ENCODE peak calls at places on chromosomes 3 and 15, in six cellular contexts. A, J, O, C, R and I are unnamed samples.

GRCh38 chr3:38003817-38004414 is 13.3 kb downstream of the VILL start:
- DNase-seq in R (no peak), C (no peak), A (no peak), J (no peak), O (no peak), I (no peak)

GRCh38 chr3:64158334-64158733 is 66.9 kb downstream of the PRICKLE2 start:
- DNase-seq in A (no peak), O (no peak), R (no peak), C (no peak), J (no peak), I (no peak)

GRCh38 chr3:66483006-66483928 is 17.6 kb downstream of the LRIG1 start:
- DNase-seq in O (peak; percentile 81), A (no peak), C (peak; percentile 59), J (peak; percentile 81), R (no peak), I (no peak)

GRCh38 chr3:128488995-128489859 is 3.8 kb downstream of the GATA2 start:
- DNase-seq in R (peak; percentile 79), O (no peak), J (peak; percentile 79), A (no peak), C (peak; percentile 85), I (peak; percentile 86)

GRCh38 chr3:23720885-23721284 is 84.9 kb upstream of the UBE2E1 start:
- DNase-seq in J (no peak), A (no peak), C (no peak), R (no peak), O (no peak), I (no peak)

GRCh38 chr3:55434789-55435188 is 52.3 kb downstream of the WNT5A start:
- DNase-seq in A (peak; percentile 38), R (peak; percentile 35), C (no peak), O (no peak), J (no peak), I (no peak)

GRCh38 chr3:84082726-84083125 is 876.1 kb upstream of the CADM2 start:
- DNase-seq in C (no peak), A (no peak), O (no peak), J (no peak), R (no peak), I (no peak)

GRCh38 chr3:149512073-149512782 is 37.7 kb downstream of the TM4SF4 start:
- DNase-seq in O (no peak), A (peak; percentile 61), R (peak; percentile 78), J (peak; percentile 77), C (peak; percentile 83), I (peak; percentile 76)

GRCh38 chr3:81274671-81275070 is 486.8 kb downstream of the GBE1 start:
- DNase-seq in A (no peak), C (no peak), O (no peak), R (no peak), J (no peak), I (no peak)

GRCh38 chr3:61417352-61417751 is 144.0 kb upstream of the PTPRG start:
- DNase-seq in R (no peak), C (peak; percentile 52), J (no peak), O (no peak), A (no peak), I (no peak)

GRCh38 chr3:134441321-134441720 is 44.5 kb downstream of the ANAPC13 start:
- DNase-seq in J (no peak), A (no peak), O (no peak), C (no peak), R (no peak), I (no peak)

GRCh38 chr3:96958856-96959255 is 144.5 kb downstream of the EPHA6 start:
- DNase-seq in A (no peak), J (no peak), O (no peak), C (no peak), R (no peak), I (no peak)

GRCh38 chr3:172904817-172905479 is 154.4 kb downstream of the ECT2 start:
- DNase-seq in J (no peak), R (no peak), A (no peak), O (no peak), C (no peak), I (peak; percentile 38)

GRCh38 chr15:78734441-78735064 is 76.7 kb downstream of the ADAMTS7 start:
- DNase-seq in R (no peak), O (no peak), A (no peak), C (no peak), J (no peak), I (no peak)

GRCh38 chr3:37892917-37893595 is 31.4 kb downstream of the CTDSPL start:
- DNase-seq in C (peak; percentile 22), J (peak; percentile 65), A (no peak), R (no peak), O (no peak), I (no peak)

GRCh38 chr15:63604281-63604680 is 7.1 kb downstream of the FBXL22 start:
- DNase-seq in R (no peak), A (no peak), O (no peak), C (no peak), J (no peak), I (no peak)

GRCh38 chr3:172536993-172537419 is 13.8 kb upstream of the TNFSF10 start:
- DNase-seq in J (peak; percentile 71), A (no peak), O (no peak), C (no peak), R (no peak), I (no peak)